ENCODE peak calls at places on chromosomes 16 and 17, in nine cellular contexts. J, X, R, Y, M, L, D, E and N are unnamed samples.

GRCh38 chr17:5837055-5837491 is 233.1 kb upstream of the WSCD1 start:
- DNase-seq in Y (no peak), E (peak), M (no peak), D (no peak), J (no peak), X (no peak), L (no peak), R (no peak), N (no peak)

GRCh38 chr16:64590516-64590915 is 531.3 kb downstream of the CDH11 start:
- DNase-seq in E (no peak), D (no peak), M (no peak), Y (no peak), X (no peak), J (no peak), L (no peak), R (no peak), N (no peak)

GRCh38 chr16:47317465-47318240 is 143.2 kb downstream of the ITFG1 start:
- DNase-seq in M (no peak), D (no peak), J (no peak), R (no peak), X (no peak), E (no peak), L (no peak), Y (no peak), N (no peak)

GRCh38 chr17:44128383-44128782 is 4.9 kb upstream of the HDAC5 start:
- DNase-seq in Y (no peak), E (no peak), L (no peak), M (no peak), D (no peak), J (no peak), X (no peak), R (no peak), N (no peak)

GRCh38 chr17:42682400-42683384 is at the start of gene CNTNAP1:
- DNase-seq in Y (peak), J (peak), X (no peak), M (no peak), L (no peak), E (no peak), D (no peak), R (peak), N (no peak)

GRCh38 chr17:29237476-29238132 is 9.1 kb upstream of the CRYBA1 start:
- DNase-seq in L (no peak), Y (no peak), R (no peak), X (no peak), E (peak), M (no peak), J (peak), D (no peak), N (no peak)

GRCh38 chr17:73232587-73233373 is 28.9 kb downstream of the CPSF4L start:
- DNase-seq in M (no peak), X (peak), D (no peak), E (no peak), R (no peak), J (peak), L (no peak), Y (no peak), N (peak)

GRCh38 chr17:44940321-44940720 is 7.3 kb downstream of the KIF18B start:
- DNase-seq in D (no peak), L (no peak), J (no peak), Y (no peak), M (no peak), R (no peak), X (no peak), E (peak), N (no peak)

GRCh38 chr16:76856112-76856511 is 334.9 kb upstream of the MON1B start:
- DNase-seq in M (no peak), Y (no peak), R (no peak), X (no peak), E (no peak), L (no peak), D (no peak), J (no peak), N (no peak)

GRCh38 chr16:22375117-22375962 is 921 bp upstream of the CDR2 start:
- DNase-seq in E (no peak), R (no peak), L (no peak), M (no peak), J (peak), X (peak), D (no peak), Y (no peak), N (no peak)

GRCh38 chr16:49594706-49595534 is 221.3 kb downstream of the C16orf78 start:
- DNase-seq in R (no peak), M (no peak), J (no peak), L (no peak), X (no peak), D (no peak), Y (no peak), E (no peak), N (peak)

GRCh38 chr17:71063127-71063526 is 893.8 kb downstream of the KCNJ2 start:
- DNase-seq in X (no peak), Y (no peak), E (no peak), R (no peak), D (no peak), M (no peak), L (no peak), J (no peak), N (no peak)

GRCh38 chr16:24701521-24701951 is 27.9 kb upstream of the TNRC6A start:
- DNase-seq in R (no peak), J (no peak), M (peak), E (peak), L (no peak), Y (no peak), D (no peak), X (no peak), N (no peak)

GRCh38 chr16:898216-898615 is 72.6 kb downstream of the LMF1 start:
- DNase-seq in L (no peak), Y (no peak), X (no peak), E (no peak), M (no peak), D (no peak), J (no peak), R (no peak), N (no peak)

GRCh38 chr17:39927928-39928867 is 666 bp downstream of the LRRC3C start:
- DNase-seq in R (peak), D (no peak), L (no peak), Y (no peak), M (no peak), J (no peak), X (no peak), E (no peak), N (no peak)

GRCh38 chr16:87210949-87211348 is 106.2 kb downstream of the C16orf95 start:
- DNase-seq in R (no peak), L (no peak), X (no peak), J (no peak), D (no peak), E (no peak), M (no peak), Y (no peak), N (no peak)

GRCh38 chr16:50708373-50709060 is 15.1 kb downstream of the NOD2 start:
- DNase-seq in L (peak), D (no peak), E (no peak), M (no peak), X (no peak), R (no peak), Y (no peak), J (no peak), N (no peak)

GRCh38 chr17:35433075-35433894 is 985 bp upstream of the SLFN12 start:
- DNase-seq in E (peak), R (peak), X (no peak), M (peak), Y (no peak), D (peak), J (peak), L (peak), N (peak)

GRCh38 chr17:47844230-47844629 is 3.2 kb upstream of the SCRN2 start:
- DNase-seq in J (no peak), M (no peak), E (peak), D (no peak), Y (no peak), X (no peak), L (no peak), R (no peak), N (no peak)

GRCh38 chr17:57906910-57907309 is 48.3 kb downstream of the CUEDC1 start:
- DNase-seq in R (no peak), L (no peak), D (no peak), Y (peak), J (no peak), X (no peak), M (no peak), E (no peak), N (no peak)

GRCh38 chr17:57626520-57627210 is 118.4 kb downstream of the CCDC182 start:
- DNase-seq in M (no peak), L (no peak), D (no peak), X (no peak), E (no peak), R (no peak), Y (no peak), J (no peak), N (no peak)

GRCh38 chr16:57372372-57373116 is at the start of gene CX3CL1:
- DNase-seq in D (no peak), Y (peak), X (no peak), M (no peak), J (no peak), E (no peak), R (no peak), L (no peak), N (peak)

GRCh38 chr17:75182569-75183436 is at the start of gene SUMO2:
- DNase-seq in E (peak), M (peak), R (peak), Y (peak), L (peak), J (peak), D (peak), X (peak), N (peak)
- TF ChIP-seq CTCF in E (no peak), M (no peak), R (peak), Y (peak), L (peak), J (no peak), D (peak), X (peak), N (no peak)

DNA sequence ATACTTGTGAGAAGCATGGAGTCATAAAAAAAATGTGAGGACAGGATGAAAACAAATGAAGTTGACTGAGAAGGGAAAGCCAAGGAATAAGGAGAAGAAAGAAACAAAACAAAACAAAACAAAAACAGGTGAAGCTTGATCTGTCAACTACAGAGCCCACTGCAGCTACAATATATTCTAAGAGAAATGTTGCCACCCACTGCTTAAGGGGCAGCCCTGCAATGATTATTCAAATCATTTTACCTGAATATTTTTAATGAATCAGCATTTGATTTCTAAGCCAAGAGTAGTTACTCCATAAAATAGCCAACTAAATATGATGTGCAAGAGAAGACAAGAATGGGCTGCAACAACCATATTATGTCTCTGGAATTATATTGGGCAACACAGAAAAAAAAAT is 252.0 kb upstream of the KIF2B start:
- DNase-seq in M (no peak), L (no peak), J (no peak), R (no peak), Y (no peak), E (no peak), X (no peak), D (no peak), N (no peak)
- TF ChIP-seq CTCF in M (no peak), L (no peak), J (no peak), R (no peak), Y (no peak), E (no peak), X (no peak), D (no peak), N (no peak)

GRCh38 chr16:5188318-5189025 is 90.9 kb upstream of the EEF2KMT start:
- DNase-seq in Y (no peak), M (no peak), J (no peak), X (no peak), E (no peak), R (no peak), L (no peak), D (no peak), N (no peak)

GRCh38 chr16:5196204-5196603 is 98.6 kb upstream of the EEF2KMT start:
- DNase-seq in M (no peak), L (no peak), E (no peak), Y (no peak), J (no peak), X (no peak), D (no peak), R (no peak), N (no peak)

DNA sequence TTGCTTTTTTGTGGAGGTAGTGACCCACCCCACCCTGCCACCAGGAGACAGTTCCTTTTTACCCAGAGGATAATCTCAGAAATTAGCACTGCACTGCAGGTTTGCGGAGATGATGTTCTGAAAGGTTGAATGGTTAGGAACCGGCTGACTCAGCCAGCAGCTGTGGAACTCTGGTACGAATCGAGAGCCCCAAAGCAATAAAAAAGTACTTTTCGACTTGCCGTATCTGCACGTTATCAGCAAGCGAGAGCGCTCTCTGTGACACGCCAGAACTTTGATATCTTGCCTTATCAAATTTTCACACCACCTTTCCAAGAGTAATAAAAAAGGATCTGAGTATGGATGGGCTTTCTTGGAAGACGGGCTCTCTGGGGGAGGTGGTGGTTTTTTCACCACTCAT is 96.3 kb upstream of the EEF2KMT start:
- DNase-seq in J (no peak), Y (no peak), D (no peak), M (no peak), X (no peak), E (no peak), R (no peak), L (no peak), N (no peak)
- TF ChIP-seq CTCF in J (no peak), Y (no peak), D (no peak), M (no peak), X (no peak), E (no peak), R (no peak), L (no peak), N (no peak)

DNA sequence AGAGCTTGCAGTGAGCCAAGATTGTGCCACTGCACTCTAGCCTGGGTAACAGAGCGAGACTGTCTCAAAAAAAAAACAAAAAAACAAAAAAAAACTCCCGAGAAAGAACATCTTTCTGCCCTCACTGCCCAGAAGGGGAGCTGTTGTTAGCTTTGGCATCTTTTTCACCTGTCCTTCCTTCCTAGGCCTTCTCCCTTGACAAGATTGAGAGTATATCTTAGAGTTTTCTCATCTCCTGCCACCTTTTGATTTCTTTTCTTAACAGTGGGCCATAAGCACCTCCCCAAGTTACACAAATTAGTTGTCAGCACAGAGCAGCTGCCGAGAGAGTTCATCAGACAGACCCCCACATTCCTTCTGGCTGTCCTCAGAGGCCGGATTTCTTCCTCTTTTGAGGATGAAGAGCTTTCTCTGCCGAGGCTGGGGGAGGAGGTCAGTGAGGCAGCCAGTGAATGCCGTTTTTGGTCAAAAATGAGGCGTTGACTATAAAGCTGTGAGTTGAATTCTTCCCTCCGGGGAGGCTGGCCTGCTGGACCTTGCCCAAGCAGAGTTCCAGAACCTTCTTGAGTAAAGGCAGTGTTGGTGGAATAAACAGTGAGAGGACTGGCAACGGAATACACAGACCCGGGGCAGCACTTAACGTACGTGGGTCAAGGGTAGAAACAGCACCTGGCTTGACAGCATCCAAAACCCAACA is 127.0 kb downstream of the ABCC6 start:
- DNase-seq in D (no peak), M (no peak), X (peak), Y (no peak), E (no peak), J (no peak), R (no peak), L (no peak), N (no peak)
- TF ChIP-seq CTCF in D (peak), M (peak), X (peak), Y (no peak), E (no peak), J (no peak), R (peak), L (no peak), N (no peak)

DNA sequence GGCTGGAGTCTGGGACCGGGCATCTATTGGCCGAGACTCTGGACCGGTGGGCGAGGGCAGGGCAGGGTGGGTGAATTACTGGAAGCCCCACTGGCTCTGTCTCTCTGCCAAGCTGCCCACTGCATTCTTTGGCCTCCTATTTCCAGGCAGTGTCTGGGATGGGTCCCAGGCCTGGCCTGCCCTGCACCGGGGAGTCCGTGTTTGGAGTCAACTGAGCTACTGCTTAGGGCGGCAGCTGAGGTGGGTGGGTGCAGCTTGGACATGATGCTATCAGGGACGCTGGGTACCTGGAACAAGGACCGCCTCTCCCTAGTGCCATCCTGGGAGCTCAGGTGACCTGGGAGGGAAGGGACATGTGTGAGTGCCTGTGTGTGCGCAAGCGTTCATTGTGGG is 58.1 kb downstream of the SOCS3 start:
- DNase-seq in L (no peak), E (no peak), Y (no peak), D (no peak), R (no peak), J (no peak), X (no peak), M (no peak), N (no peak)
- TF ChIP-seq CTCF in L (no peak), E (no peak), Y (no peak), D (no peak), R (no peak), J (no peak), X (no peak), M (no peak), N (no peak)

GRCh38 chr17:17502741-17503565 is 6.8 kb upstream of the RASD1 start:
- DNase-seq in D (no peak), M (no peak), X (no peak), Y (no peak), E (no peak), L (no peak), R (no peak), J (no peak), N (no peak)

GRCh38 chr17:17498606-17499301 is 2.6 kb upstream of the RASD1 start:
- DNase-seq in M (no peak), E (no peak), X (no peak), J (no peak), D (no peak), Y (peak), L (no peak), R (no peak), N (no peak)

GRCh38 chr17:17503566-17504130 is 7.5 kb upstream of the RASD1 start:
- DNase-seq in D (no peak), X (no peak), R (no peak), M (no peak), L (no peak), Y (peak), J (no peak), E (no peak), N (no peak)

GRCh38 chr17:17499402-17500145 is 3.4 kb upstream of the RASD1 start:
- DNase-seq in Y (peak), X (no peak), J (no peak), R (no peak), E (no peak), D (no peak), M (no peak), L (no peak), N (no peak)

GRCh38 chr17:17500999-17501605 is 4.9 kb upstream of the RASD1 start:
- DNase-seq in R (no peak), L (no peak), M (no peak), J (no peak), Y (no peak), X (peak), D (no peak), E (no peak), N (no peak)
- TF ChIP-seq CTCF in R (no peak), L (no peak), M (no peak), J (no peak), Y (no peak), X (peak), D (no peak), E (peak), N (no peak)

DNA sequence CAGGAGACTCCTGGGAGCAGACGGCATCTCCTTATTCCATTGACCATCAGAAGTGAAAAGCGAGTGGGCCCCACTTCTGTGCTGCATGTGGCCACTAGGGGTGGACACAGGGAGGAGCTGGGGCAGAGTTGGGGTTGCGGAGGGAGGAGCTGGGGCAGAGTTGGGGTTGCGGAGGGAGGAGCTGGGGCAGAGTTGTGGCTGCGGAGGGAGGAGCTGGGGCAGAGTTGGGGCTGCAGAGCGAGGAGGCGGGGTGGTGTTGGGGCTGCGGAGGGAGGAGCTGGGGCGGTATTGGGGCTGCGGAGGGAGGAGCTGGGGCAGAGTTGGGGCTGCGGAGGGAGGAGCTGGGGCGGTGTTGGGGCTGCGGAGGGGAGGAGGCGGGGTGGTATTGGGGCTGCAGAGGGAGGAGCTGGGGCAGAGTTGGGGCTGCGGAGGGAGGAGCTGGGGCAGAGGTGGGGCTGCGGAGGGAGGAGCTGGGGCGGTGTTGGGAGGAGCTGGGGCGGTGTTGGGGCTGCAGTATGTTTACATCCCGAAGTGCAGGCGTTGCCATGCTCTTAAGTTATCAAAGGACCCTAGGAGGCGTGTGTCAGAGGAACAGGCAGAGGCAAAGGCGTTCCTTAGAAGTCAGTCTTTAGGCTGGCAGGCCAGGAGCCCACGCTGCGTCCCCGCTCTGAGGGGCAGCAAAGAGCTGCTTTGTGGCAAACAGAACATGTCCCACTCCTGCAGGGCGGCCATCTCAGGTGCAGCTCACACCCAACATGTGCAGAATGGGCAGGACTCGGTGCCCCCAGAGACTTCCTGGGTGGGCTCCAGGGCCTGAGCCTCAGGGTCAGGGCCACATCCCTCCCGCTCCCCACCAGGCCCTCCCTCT is 76.0 kb downstream of the ZNF778 start:
- DNase-seq in M (no peak), L (no peak), Y (no peak), J (no peak), R (no peak), X (no peak), E (no peak), D (no peak), N (no peak)
- TF ChIP-seq CTCF in M (no peak), L (no peak), Y (no peak), J (no peak), R (peak), X (no peak), E (no peak), D (no peak), N (no peak)

GRCh38 chr16:88442435-88442810 is 10.7 kb upstream of the ZFPM1 start:
- DNase-seq in E (no peak), Y (no peak), X (no peak), L (no peak), R (no peak), D (no peak), J (no peak), M (no peak), N (no peak)
- TF ChIP-seq CTCF in E (no peak), Y (no peak), X (no peak), L (no peak), R (no peak), D (no peak), J (no peak), M (no peak), N (no peak)

GRCh38 chr17:41406205-41406604 is 8.8 kb upstream of the KRT31 start:
- DNase-seq in D (no peak), R (no peak), X (no peak), Y (no peak), E (peak), J (no peak), M (no peak), L (no peak), N (no peak)
- TF ChIP-seq CTCF in D (no peak), R (no peak), X (no peak), Y (no peak), E (peak), J (no peak), M (no peak), L (no peak), N (no peak)